ENCODE peak calls at places on chromosomes 13 and 19, in eight cellular contexts. One of them, this sample, is unnamed.
A peak's percentile ranks its signal among the peaks of the same experiment; 100 is the strongest.

GRCh38 chr19:7869910-7870511 is 4.2 kb downstream of the PRR36 start:
- DNase-seq in A172: no peak
- DNase-seq in neural progenitor cell: peak; percentile 81
- DNase-seq in GOT3: no peak
- DNase-seq in stimulated activated CD8-positive, alpha-beta memory T cell treated with anti-CD3 and anti-CD28 coated beads, Interleukin-4, amount 100 ng/mL, for 4 hours: no peak
- DNase-seq in AG08395: no peak
- DNase-seq in amniotic stem cell: no peak
- DNase-seq in AG04450: no peak
- DNase-seq in this sample: peak; percentile 92

GRCh38 chr19:31639306-31639705 is 290.1 kb upstream of the TSHZ3 start:
- DNase-seq in A172: peak; percentile 80
- DNase-seq in AG04450: no peak
- DNase-seq in amniotic stem cell: no peak
- DNase-seq in neural progenitor cell: no peak
- DNase-seq in AG08395: no peak
- DNase-seq in stimulated activated CD8-positive, alpha-beta memory T cell treated with anti-CD3 and anti-CD28 coated beads, Interleukin-4, amount 100 ng/mL, for 4 hours: no peak
- DNase-seq in GOT3: no peak
- DNase-seq in this sample: no peak

GRCh38 chr13:57724486-57725272 is 93.1 kb downstream of the PCDH17 start:
- DNase-seq in stimulated activated CD8-positive, alpha-beta memory T cell treated with anti-CD3 and anti-CD28 coated beads, Interleukin-4, amount 100 ng/mL, for 4 hours: no peak
- DNase-seq in GOT3: no peak
- DNase-seq in AG04450: no peak
- DNase-seq in amniotic stem cell: no peak
- DNase-seq in neural progenitor cell: peak; percentile 86
- DNase-seq in AG08395: no peak
- DNase-seq in A172: no peak
- DNase-seq in this sample: no peak

GRCh38 chr13:56861472-56861871 is 279.2 kb upstream of the PRR20A start:
- DNase-seq in A172: no peak
- DNase-seq in neural progenitor cell: no peak
- DNase-seq in stimulated activated CD8-positive, alpha-beta memory T cell treated with anti-CD3 and anti-CD28 coated beads, Interleukin-4, amount 100 ng/mL, for 4 hours: no peak
- DNase-seq in amniotic stem cell: no peak
- DNase-seq in AG04450: no peak
- DNase-seq in AG08395: no peak
- DNase-seq in GOT3: no peak
- DNase-seq in this sample: no peak

GRCh38 chr13:50699874-50700663 is 143.4 kb downstream of the DLEU7 start:
- DNase-seq in neural progenitor cell: peak; percentile 38
- DNase-seq in stimulated activated CD8-positive, alpha-beta memory T cell treated with anti-CD3 and anti-CD28 coated beads, Interleukin-4, amount 100 ng/mL, for 4 hours: no peak
- DNase-seq in A172: no peak
- DNase-seq in amniotic stem cell: no peak
- DNase-seq in GOT3: no peak
- DNase-seq in AG08395: no peak
- DNase-seq in AG04450: no peak
- DNase-seq in this sample: no peak

GRCh38 chr13:71879129-71879535 is 12.1 kb upstream of the DACH1 start:
- DNase-seq in A172: peak; percentile 29
- DNase-seq in amniotic stem cell: peak; percentile 11
- DNase-seq in AG08395: peak; percentile 22
- DNase-seq in stimulated activated CD8-positive, alpha-beta memory T cell treated with anti-CD3 and anti-CD28 coated beads, Interleukin-4, amount 100 ng/mL, for 4 hours: no peak
- DNase-seq in neural progenitor cell: peak; percentile 71
- DNase-seq in GOT3: no peak
- DNase-seq in AG04450: no peak
- DNase-seq in this sample: no peak

GRCh38 chr13:112702341-112702982 is 12.6 kb downstream of the ATP11A start:
- DNase-seq in stimulated activated CD8-positive, alpha-beta memory T cell treated with anti-CD3 and anti-CD28 coated beads, Interleukin-4, amount 100 ng/mL, for 4 hours: no peak
- DNase-seq in AG08395: no peak
- DNase-seq in neural progenitor cell: no peak
- DNase-seq in GOT3: no peak
- DNase-seq in AG04450: no peak
- DNase-seq in amniotic stem cell: no peak
- DNase-seq in A172: no peak
- DNase-seq in this sample: peak; percentile 74

GRCh38 chr13:74794582-74794981 is 660.4 kb upstream of the KLF12 start:
- DNase-seq in A172: no peak
- DNase-seq in AG04450: no peak
- DNase-seq in stimulated activated CD8-positive, alpha-beta memory T cell treated with anti-CD3 and anti-CD28 coated beads, Interleukin-4, amount 100 ng/mL, for 4 hours: no peak
- DNase-seq in neural progenitor cell: no peak
- DNase-seq in GOT3: no peak
- DNase-seq in AG08395: no peak
- DNase-seq in amniotic stem cell: no peak
- DNase-seq in this sample: no peak

GRCh38 chr19:10270180-10270615 is 722 bp upstream of the ICAM1 start:
- DNase-seq in AG08395: no peak
- DNase-seq in stimulated activated CD8-positive, alpha-beta memory T cell treated with anti-CD3 and anti-CD28 coated beads, Interleukin-4, amount 100 ng/mL, for 4 hours: peak; percentile 68
- DNase-seq in neural progenitor cell: peak; percentile 20
- DNase-seq in AG04450: no peak
- DNase-seq in amniotic stem cell: no peak
- DNase-seq in A172: no peak
- DNase-seq in GOT3: no peak
- DNase-seq in this sample: peak; percentile 77

GRCh38 chr19:4582980-4583842 is 23.7 kb upstream of the SEMA6B start:
- DNase-seq in AG08395: no peak
- DNase-seq in GOT3: no peak
- DNase-seq in stimulated activated CD8-positive, alpha-beta memory T cell treated with anti-CD3 and anti-CD28 coated beads, Interleukin-4, amount 100 ng/mL, for 4 hours: no peak
- DNase-seq in amniotic stem cell: no peak
- DNase-seq in A172: peak; percentile 87
- DNase-seq in neural progenitor cell: no peak
- DNase-seq in AG04450: no peak
- DNase-seq in this sample: peak; percentile 64